ENCODE peak calls at places on chromosomes 6 and 20, in six cellular contexts. L is hepatocyte, S is HFFc6, D is AG09309, E is GM13977, G is right lobe of liver. C is an unnamed sample.
A peak's percentile ranks its signal among the peaks of the same experiment; 100 is the strongest.

GRCh38 chr6:40727272-40727671 is 140.1 kb upstream of the LRFN2 start:
- DNase-seq in S (no peak), E (no peak), G (no peak), D (no peak), L (no peak), C (no peak)

GRCh38 chr6:13407368-13407708 is 79.0 kb upstream of the TBC1D7 start:
- DNase-seq in L (no peak), S (no peak), D (no peak), G (no peak), E (no peak), C (no peak)

GRCh38 chr6:135085700-135086413 is 31.2 kb upstream of the HBS1L start:
- DNase-seq in S (no peak), D (no peak), L (no peak), E (no peak), G (no peak), C (no peak)

GRCh38 chr20:53751394-53752368 is 158.0 kb upstream of the ZNF217 start:
- DNase-seq in E (no peak), L (no peak), D (no peak), S (no peak), G (no peak), C (peak; percentile 50)

GRCh38 chr6:3455490-3456394 is 1.1 kb downstream of the SLC22A23 start:
- DNase-seq in G (peak; percentile 78), S (no peak), E (peak; percentile 43), D (no peak), L (peak; percentile 40), C (peak; percentile 72)

GRCh38 chr20:49545572-49545971 is 22.4 kb downstream of the PTGIS start:
- DNase-seq in L (no peak), S (no peak), D (no peak), E (no peak), G (no peak), C (no peak)

GRCh38 chr6:117481278-117481925 is 1.1 kb upstream of the DCBLD1 start:
- DNase-seq in S (no peak), D (no peak), L (peak; percentile 47), G (no peak), E (no peak), C (peak; percentile 53)

GRCh38 chr6:149423946-149424440 is 23.9 kb downstream of the SUMO4 start:
- DNase-seq in D (no peak), S (no peak), E (no peak), G (no peak), L (no peak), C (no peak)

GRCh38 chr20:22941550-22941949 is 93.6 kb upstream of the SSTR4 start:
- DNase-seq in E (no peak), D (no peak), S (no peak), G (no peak), L (no peak), C (no peak)

GRCh38 chr6:4115741-4116140 is 19.6 kb downstream of the ECI2 start:
- DNase-seq in L (no peak), G (no peak), S (no peak), D (no peak), E (no peak), C (no peak)

GRCh38 chr6:52360601-52361346 is 1.2 kb upstream of the PAQR8 start:
- DNase-seq in E (peak; percentile 45), D (no peak), G (no peak), L (peak; percentile 56), S (no peak), C (no peak)

GRCh38 chr6:14085176-14085787 is 32.3 kb upstream of the CD83 start:
- DNase-seq in L (no peak), S (no peak), D (no peak), E (no peak), G (no peak), C (no peak)

GRCh38 chr6:64539917-64540316 is 904.3 kb downstream of the PHF3 start:
- DNase-seq in L (no peak), G (no peak), S (no peak), D (no peak), E (no peak), C (no peak)

GRCh38 chr6:143757346-143757832 is 79.6 kb downstream of the PHACTR2 start:
- DNase-seq in G (no peak), L (no peak), D (no peak), S (no peak), E (no peak), C (no peak)

GRCh38 chr6:77463308-77463880 is at the start of gene HTR1B:
- DNase-seq in L (peak; percentile 41), E (peak; percentile 20), D (no peak), G (no peak), S (no peak), C (peak; percentile 41)

GRCh38 chr6:97669191-97669651 is 386.2 kb upstream of the MMS22L start:
- DNase-seq in L (peak; percentile 3), S (no peak), D (no peak), G (no peak), E (peak; percentile 52), C (no peak)

GRCh38 chr6:92810913-92811312 is 608.4 kb downstream of the EPHA7 start:
- DNase-seq in D (no peak), L (peak; percentile 68), E (peak; percentile 63), G (peak; percentile 46), S (no peak), C (no peak)

GRCh38 chr6:90413867-90414266 is 117.2 kb upstream of the BACH2 start:
- DNase-seq in D (no peak), E (peak; percentile 31), S (no peak), G (no peak), L (peak; percentile 61), C (peak; percentile 70)

GRCh38 chr20:47784256-47784598 is 1.1 kb downstream of the SULF2 start:
- DNase-seq in S (no peak), L (no peak), G (no peak), D (no peak), E (no peak), C (no peak)

GRCh38 chr6:165694296-165694695 is 31.3 kb upstream of the PDE10A start:
- DNase-seq in D (no peak), L (no peak), G (no peak), E (no peak), S (no peak), C (no peak)

DNA sequence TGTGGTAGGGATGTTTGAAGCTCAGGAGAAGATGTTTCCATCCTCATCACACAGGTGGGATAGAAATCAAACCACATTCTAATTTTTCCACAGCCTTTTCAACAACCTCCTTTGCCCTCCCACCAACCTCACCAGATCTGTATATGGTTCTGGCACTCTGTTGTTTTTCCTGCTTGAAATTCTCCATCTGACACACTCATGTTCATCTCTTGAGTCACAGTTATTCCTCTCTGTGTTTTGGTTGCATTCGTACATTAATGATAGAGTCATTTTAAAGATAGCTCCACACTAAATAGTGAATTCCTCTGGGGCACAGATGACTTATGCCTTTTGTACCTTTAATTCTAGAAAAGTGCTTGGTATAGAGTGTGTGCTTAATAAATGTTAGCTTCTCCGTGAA is 1.4 kb upstream of the GCLC start:
- DNase-seq in L (no peak), S (peak; percentile 77), G (no peak), D (no peak), E (no peak), C (no peak)
- TF ChIP-seq CTCF in L (no peak), S (no peak), G (no peak), D (no peak), E (no peak), C (no peak)

GRCh38 chr20:57544838-57545564 is 15.9 kb upstream of the PCK1 start:
- DNase-seq in E (no peak), L (peak; percentile 33), G (no peak), S (no peak), D (no peak), C (peak; percentile 76)

GRCh38 chr20:57543754-57544153 is 17.2 kb upstream of the PCK1 start:
- DNase-seq in D (no peak), G (no peak), E (no peak), L (no peak), S (no peak), C (no peak)

GRCh38 chr20:57548177-57549058 is 12.5 kb upstream of the PCK1 start:
- DNase-seq in D (no peak), G (no peak), L (no peak), E (no peak), S (no peak), C (no peak)

GRCh38 chr20:57547250-57547649 is 13.7 kb upstream of the PCK1 start:
- DNase-seq in S (no peak), E (no peak), G (peak; percentile 73), D (no peak), L (no peak), C (no peak)

DNA sequence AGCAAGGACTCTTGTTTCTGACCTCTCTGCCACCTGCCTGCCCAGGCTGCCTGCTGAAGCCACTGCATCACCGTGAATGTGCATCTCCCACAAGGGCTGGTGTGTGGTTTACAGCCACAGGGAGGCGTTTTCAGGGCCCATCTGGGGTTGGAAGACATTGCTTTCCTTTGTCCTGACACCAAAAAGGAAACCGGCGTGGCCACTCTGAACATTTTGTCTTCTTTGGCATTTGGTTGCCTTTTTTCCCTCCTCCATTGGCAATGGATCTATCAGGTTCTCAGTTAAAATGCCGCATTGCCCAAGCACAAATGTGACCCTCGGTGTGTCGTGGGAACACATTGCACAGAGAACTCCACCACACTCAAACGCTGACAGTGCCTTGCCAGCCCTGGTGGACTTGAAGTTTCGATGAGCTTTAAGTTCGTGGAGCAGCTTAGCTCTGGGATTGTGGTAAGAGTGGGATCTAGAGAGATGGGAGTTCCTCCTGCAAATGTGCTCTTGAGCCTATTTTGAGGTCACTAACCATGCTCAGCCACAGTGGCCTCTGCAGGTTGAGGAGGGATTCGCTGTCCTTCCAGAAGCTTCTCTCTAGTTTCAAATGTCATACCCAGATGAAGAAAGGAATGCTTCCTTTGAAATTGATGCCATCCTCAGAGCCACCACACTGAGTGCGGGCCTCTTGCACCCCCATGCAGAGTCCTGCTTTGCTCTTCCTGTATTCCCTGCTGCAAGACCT is 14.8 kb upstream of the PCK1 start:
- DNase-seq in G (no peak), D (no peak), E (no peak), L (no peak), S (no peak), C (no peak)
- TF ChIP-seq CTCF in G (no peak), D (no peak), E (no peak), L (no peak), S (peak; percentile 3), C (no peak)

DNA sequence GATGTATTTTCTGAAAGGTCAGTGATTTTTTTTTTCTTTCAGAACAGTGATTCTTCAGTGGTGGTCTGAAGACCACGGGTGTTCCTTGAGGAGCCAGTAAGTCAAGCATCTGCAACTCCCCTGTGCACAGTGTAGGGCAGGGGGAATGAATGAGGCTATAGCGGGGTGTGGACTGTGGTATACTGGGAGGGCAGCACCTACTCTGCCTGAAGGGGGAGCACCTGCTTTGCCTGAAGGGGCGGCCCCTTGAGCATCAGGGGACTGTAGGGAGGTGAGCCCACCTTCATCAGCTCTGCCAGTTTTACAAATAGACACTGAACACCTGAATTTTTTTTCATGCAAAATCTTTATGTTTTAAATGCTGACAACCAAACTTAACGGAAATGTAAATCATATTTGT is 77.5 kb upstream of the RIPOR2 start:
- DNase-seq in S (no peak), E (no peak), D (no peak), G (no peak), L (no peak), C (no peak)
- TF ChIP-seq CTCF in S (peak; percentile 60), E (peak; percentile 44), D (peak; percentile 6), G (no peak), L (no peak), C (no peak)

GRCh38 chr20:25741088-25741487 is 44.4 kb upstream of the ZNF337 start:
- DNase-seq in S (no peak), D (no peak), L (no peak), E (no peak), G (no peak), C (no peak)

GRCh38 chr20:25739615-25740320 is 43.1 kb upstream of the ZNF337 start:
- DNase-seq in D (no peak), G (no peak), E (no peak), L (no peak), S (peak; percentile 41), C (no peak)

GRCh38 chr20:25733903-25734302 is 37.2 kb upstream of the ZNF337 start:
- DNase-seq in E (no peak), D (no peak), G (no peak), L (no peak), S (no peak), C (no peak)

GRCh38 chr20:25738198-25738597 is 41.5 kb upstream of the ZNF337 start:
- DNase-seq in E (no peak), S (peak; percentile 71), G (no peak), L (no peak), D (peak; percentile 18), C (no peak)
- TF ChIP-seq CTCF in E (no peak), S (no peak), G (no peak), L (no peak), D (no peak), C (no peak)

C was measured in mucosa of descending colon.